ENCODE peak calls at places on chromosomes 4 and X, in ten cellular contexts. A is naive thymus-derived CD8-positive, alpha-beta T cell; W is neuronal stem cell; B is GM23248; K is mucosa of descending colon; L is Jurkat, Clone E6-1; I is BJ; Y is Karpas-422; H is stimulated activated CD8-positive, alpha-beta memory T cell treated with anti-CD3 and anti-CD28 coated beads, Interleukin-7, amount 100 ng/mL, for 4 hours; T is hypothalamus. X is an unnamed sample.

GRCh38 chrX:151153086-151153485 is 23.3 kb upstream of the GPR50 start:
- DNase-seq in A (no peak), W (peak; percentile 40), B (peak; percentile 71), K (no peak), L (no peak), I (no peak), Y (no peak), H (no peak), T (no peak), X (no peak)

GRCh38 chrX:53305996-53306937 is 24.9 kb upstream of the IQSEC2 start:
- DNase-seq in A (no peak), W (no peak), B (no peak), K (no peak), L (no peak), I (no peak), Y (no peak), H (no peak), T (no peak), X (no peak)

GRCh38 chrX:18897611-18898010 is 86.3 kb downstream of the PHKA2 start:
- DNase-seq in A (no peak), W (no peak), B (no peak), K (no peak), L (no peak), I (no peak), Y (no peak), H (no peak), T (no peak), X (no peak)

GRCh38 chr4:143711543-143712159 is 11.2 kb upstream of the FREM3 start:
- DNase-seq in A (no peak), W (no peak), B (no peak), K (no peak), L (no peak), I (no peak), Y (no peak), H (no peak), T (no peak), X (no peak)

GRCh38 chr4:140711910-140712309 is 44.3 kb downstream of the TBC1D9 start:
- DNase-seq in A (no peak), W (no peak), B (no peak), K (no peak), L (no peak), I (no peak), Y (no peak), H (no peak), T (no peak), X (no peak)

GRCh38 chrX:78625292-78625909 is 33.7 kb downstream of the RTL3 start:
- DNase-seq in A (no peak), W (no peak), B (no peak), K (no peak), L (peak; percentile 22), I (no peak), Y (no peak), H (no peak), T (no peak), X (no peak)

GRCh38 chr4:23999714-24000113 is 109.9 kb upstream of the PPARGC1A start:
- DNase-seq in A (no peak), W (no peak), B (peak; percentile 23), K (no peak), L (no peak), I (no peak), Y (no peak), H (no peak), T (no peak), X (no peak)

GRCh38 chr4:129167640-129168260 is 71.8 kb downstream of the C4orf33 start:
- DNase-seq in A (no peak), W (peak; percentile 24), B (no peak), K (no peak), L (no peak), I (no peak), Y (no peak), H (no peak), T (no peak), X (no peak)

GRCh38 chrX:72306851-72307645 is 1.3 kb upstream of the CITED1 start:
- DNase-seq in A (no peak), W (peak; percentile 56), B (peak; percentile 72), K (peak; percentile 68), L (peak; percentile 28), I (no peak), Y (no peak), H (no peak), T (peak; percentile 51), X (peak; percentile 35)

GRCh38 chr4:48968814-48969213 is 17.3 kb upstream of the CWH43 start:
- DNase-seq in A (no peak), W (no peak), B (peak; percentile 79), K (no peak), L (no peak), I (no peak), Y (no peak), H (no peak), T (no peak), X (no peak)

GRCh38 chrX:98637451-98637850 is 1753.7 kb downstream of the RPA4 start:
- DNase-seq in A (no peak), W (no peak), B (no peak), K (no peak), L (no peak), I (no peak), Y (no peak), H (no peak), T (no peak), X (no peak)

GRCh38 chr4:79088991-79089705 is 149.9 kb upstream of the PAQR3 start:
- DNase-seq in A (no peak), W (no peak), B (no peak), K (no peak), L (no peak), I (no peak), Y (no peak), H (no peak), T (no peak), X (no peak)

GRCh38 chr4:169854090-169854489 is 96.3 kb upstream of the HPF1 start:
- DNase-seq in A (no peak), W (no peak), B (no peak), K (no peak), L (no peak), I (no peak), Y (no peak), H (no peak), T (no peak), X (no peak)

GRCh38 chr4:61918507-61919462 is 718.7 kb downstream of the ADGRL3 start:
- DNase-seq in A (no peak), W (peak; percentile 46), B (no peak), K (no peak), L (no peak), I (no peak), Y (no peak), H (no peak), T (no peak), X (no peak)

GRCh38 chr4:76252271-76252653 is 741 bp downstream of the FAM47E start:
- DNase-seq in A (no peak), W (no peak), B (peak; percentile 9), K (no peak), L (no peak), I (no peak), Y (no peak), H (no peak), T (no peak), X (no peak)